ENCODE peak calls at places on chromosomes 2 and 18, in four cellular contexts. B is tibial artery, S is neural progenitor cell, V is fibroblast of pulmonary artery. N is an unnamed sample.

GRCh38 chr2:135745545-135745944 is 3.9 kb downstream of the UBXN4 start:
- DNase-seq in S (no peak), V (peak; percentile 42), B (no peak), N (peak; percentile 34)

GRCh38 chr2:71067567-71068217 is 756 bp upstream of the NAGK start:
- DNase-seq in B (no peak), V (no peak), S (no peak), N (no peak)

GRCh38 chr2:18971628-18972027 is 382.3 kb upstream of the NT5C1B start:
- DNase-seq in V (peak; percentile 20), B (no peak), S (no peak), N (no peak)

GRCh38 chr2:160334028-160334729 is 134.1 kb upstream of the ITGB6 start:
- DNase-seq in S (no peak), V (peak; percentile 90), B (no peak), N (no peak)

GRCh38 chr2:9473985-9474360 is 378 bp upstream of the IAH1 start:
- DNase-seq in B (peak; percentile 27), S (peak; percentile 28), V (peak; percentile 29), N (no peak)

GRCh38 chr2:182444806-182445205 is 18.0 kb upstream of the PDE1A start:
- DNase-seq in S (no peak), V (peak; percentile 57), B (no peak), N (no peak)

GRCh38 chr2:126704434-126705165 is 48.6 kb downstream of the GYPC start:
- DNase-seq in S (no peak), V (peak; percentile 46), B (no peak), N (peak; percentile 45)

GRCh38 chr2:70468898-70469297 is 84.7 kb downstream of the TGFA start:
- DNase-seq in B (no peak), V (no peak), S (peak; percentile 15), N (no peak)

GRCh38 chr2:45173513-45173912 is 164.3 kb upstream of the SIX2 start:
- DNase-seq in V (peak; percentile 96), S (no peak), B (peak; percentile 32), N (peak; percentile 34)

GRCh38 chr2:70918016-70918415 is 17.7 kb upstream of the ATP6V1B1 start:
- DNase-seq in S (no peak), B (no peak), V (no peak), N (no peak)

DNA sequence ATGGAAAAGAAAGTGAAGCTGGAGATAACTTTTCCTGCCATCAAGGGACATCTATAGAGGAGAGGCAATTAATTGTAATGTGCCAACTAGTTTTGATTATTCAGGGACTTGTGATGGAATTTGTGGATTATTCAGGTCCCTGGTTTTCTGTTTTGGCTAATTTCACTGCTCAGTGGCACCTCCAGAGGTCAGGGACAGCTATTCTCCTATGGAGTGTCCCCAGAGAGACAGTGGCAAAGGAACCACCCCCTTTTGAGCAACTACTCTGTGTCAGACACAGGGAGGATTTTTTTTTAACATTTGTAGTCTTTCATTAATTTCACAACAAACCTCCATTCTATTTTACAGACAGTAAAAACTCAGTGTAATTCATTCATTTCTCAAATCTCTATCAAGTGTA is 206.0 kb upstream of the SPRED2 start:
- DNase-seq in S (peak; percentile 36), V (no peak), B (no peak), N (no peak)
- TF ChIP-seq CTCF in S (peak; percentile 44), V (peak; percentile 5), B (no peak), N (peak; percentile 16)

GRCh38 chr18:24271381-24272331 is 126.0 kb downstream of the OSBPL1A start:
- DNase-seq in B (peak; percentile 67), S (peak; percentile 95), V (peak; percentile 78), N (peak; percentile 35)
- H3K4me3 ChIP-seq in B (peak overlapping the region; percentile 87), S (peak overlapping the region; percentile 72), V (peak overlapping the region; percentile 74), N (peak overlapping the region; percentile 74)

DNA sequence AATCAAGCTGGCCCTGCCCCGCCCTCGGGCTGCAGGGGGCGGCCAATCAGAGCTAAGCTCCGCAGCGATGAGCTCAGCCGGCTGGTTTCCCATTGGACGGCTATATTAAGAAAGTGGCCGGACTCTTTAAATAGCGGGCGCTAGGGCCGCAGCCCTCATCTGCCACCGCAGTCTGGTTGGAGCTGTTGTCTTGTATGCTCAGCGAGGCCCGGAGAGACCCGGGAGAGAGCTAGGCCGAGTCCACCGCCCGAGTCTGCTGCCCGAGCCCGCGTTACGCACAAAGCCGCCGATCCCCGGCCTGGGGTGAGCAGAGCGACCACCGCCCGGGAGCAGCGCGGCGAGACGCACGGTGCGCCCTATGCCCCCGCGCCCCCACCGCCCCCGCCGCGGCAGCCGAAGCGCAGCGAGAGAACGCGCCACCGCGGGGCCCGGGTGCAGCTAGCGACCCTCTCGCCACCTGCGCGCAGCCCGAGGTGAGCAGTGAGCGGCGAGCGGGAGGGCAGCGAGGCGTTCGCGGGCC is at the start of gene RHOB:
- DNase-seq in V (peak; percentile 99), S (peak; percentile 99), B (peak; percentile 97), N (peak; percentile 96)
- TF ChIP-seq CTCF in V (no peak), S (no peak), B (no peak), N (no peak)

GRCh38 chr2:241298554-241299165 is 16.8 kb downstream of the HDLBP start:
- DNase-seq in S (no peak), B (no peak), V (no peak), N (no peak)
- H3K4me3 ChIP-seq in S (no peak overlapping the region), B (no peak overlapping the region), V (no peak overlapping the region), N (no peak overlapping the region)

GRCh38 chr2:138501427-138502252 is at the start of gene SPOPL:
- DNase-seq in S (peak; percentile 95), B (peak; percentile 91), V (peak; percentile 83), N (peak; percentile 53)
- TF ChIP-seq CTCF in S (peak; percentile 36), B (peak; percentile 49), V (no peak), N (no peak)

DNA sequence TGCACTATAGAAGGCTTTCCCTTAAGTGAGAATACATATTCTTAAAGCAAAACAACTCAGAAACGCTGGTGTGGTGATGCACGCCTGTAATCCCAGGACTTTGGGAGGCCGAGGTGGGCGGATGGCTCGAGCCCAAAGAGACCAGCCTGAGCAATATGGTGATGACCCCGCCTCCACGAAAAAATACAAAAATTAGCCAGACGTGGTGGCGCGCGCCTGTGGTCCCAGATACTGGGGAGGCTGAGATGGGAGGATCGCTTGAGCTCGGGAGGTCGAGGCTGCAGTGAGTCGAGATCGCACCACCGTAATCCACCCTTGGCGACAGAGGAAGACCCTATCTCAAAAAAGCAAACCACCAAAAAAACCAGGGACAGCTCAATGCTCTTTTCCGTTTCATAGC is 750 bp upstream of the CCDC150 start:
- DNase-seq in V (no peak), S (no peak), B (no peak), N (no peak)
- H3K4me3 ChIP-seq in V (peak overlapping the region; percentile 81), S (no peak overlapping the region), B (no peak overlapping the region), N (no peak overlapping the region)